ENCODE peak calls at places on chromosomes 7 and 10, in seven cellular contexts. R, G, C, L, S, D and Y are unnamed samples.

GRCh38 chr7:50632561-50633413 is 67.6 kb upstream of the DDC start:
- DNase-seq in L (peak; percentile 68), S (peak; percentile 74), C (peak; percentile 19), D (peak; percentile 70), R (no peak), G (peak; percentile 80), Y (peak; percentile 79)

GRCh38 chr10:30048768-30049507 is 10.4 kb downstream of the JCAD start:
- DNase-seq in L (no peak), G (no peak), C (no peak), D (no peak), R (no peak), S (no peak), Y (no peak)

GRCh38 chr10:43211431-43212042 is 55.3 kb downstream of the RASGEF1A start:
- DNase-seq in G (no peak), R (no peak), S (no peak), D (no peak), L (no peak), C (no peak), Y (no peak)

GRCh38 chr7:45157653-45158401 is at the start of gene RAMP3:
- DNase-seq in S (peak; percentile 88), L (peak; percentile 80), R (no peak), G (peak; percentile 67), D (no peak), C (no peak), Y (no peak)

GRCh38 chr7:43108255-43109011 is 4.0 kb upstream of the HECW1 start:
- DNase-seq in C (peak; percentile 44), L (peak; percentile 71), R (peak; percentile 31), G (peak; percentile 98), D (peak; percentile 45), S (peak; percentile 76), Y (peak; percentile 78)

GRCh38 chr7:116426428-116427156 is 72.9 kb upstream of the CAV2 start:
- DNase-seq in R (no peak), L (no peak), S (no peak), D (no peak), G (no peak), C (peak; percentile 93), Y (no peak)

GRCh38 chr7:52120908-52121307 is 804.3 kb upstream of the COBL start:
- DNase-seq in G (no peak), C (no peak), R (no peak), S (no peak), D (no peak), L (no peak), Y (no peak)

GRCh38 chr7:95545007-95545615 is 51.2 kb downstream of the PDK4 start:
- DNase-seq in R (no peak), C (peak; percentile 47), G (no peak), S (no peak), D (peak; percentile 24), L (no peak), Y (peak; percentile 59)

GRCh38 chr10:88832376-88832775 is 19.3 kb downstream of the ANKRD22 start:
- DNase-seq in G (no peak), D (no peak), R (no peak), C (no peak), L (no peak), S (no peak), Y (no peak)

GRCh38 chr10:92595505-92595904 is 2.6 kb downstream of the KIF11 start:
- DNase-seq in L (no peak), C (no peak), R (no peak), G (no peak), S (no peak), D (no peak), Y (peak; percentile 38)

DNA sequence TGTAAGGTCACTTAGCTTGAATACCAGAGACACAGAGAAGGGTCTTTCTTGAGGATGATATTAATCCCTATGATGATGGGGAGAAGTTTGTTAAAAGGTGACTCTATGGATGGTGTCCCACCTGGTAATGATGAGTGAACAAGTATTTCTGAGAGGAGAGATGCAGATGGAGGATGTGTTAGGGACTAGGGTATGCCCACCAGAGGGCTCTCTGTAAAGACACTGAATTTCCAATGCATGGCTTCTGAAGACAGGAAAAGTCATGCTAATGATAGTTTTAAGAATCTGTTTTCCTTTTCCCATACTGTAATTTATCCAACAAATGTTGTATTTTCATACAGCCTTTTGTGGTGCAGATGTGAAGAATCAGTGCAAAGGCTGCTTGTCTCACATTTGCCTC is 1250.9 kb upstream of the CELF2 start:
- DNase-seq in L (no peak), D (no peak), R (no peak), G (no peak), S (no peak), C (no peak), Y (no peak)
- TF ChIP-seq JUND in L (no peak), D (no peak), R (no peak), G (no peak), S (no peak), C (no peak), Y (no peak)

GRCh38 chr10:74825033-74825370 is 1.4 kb upstream of the KAT6B start:
- DNase-seq in L (peak; percentile 72), S (no peak), C (no peak), R (no peak), G (peak; percentile 70), D (no peak), Y (peak; percentile 31)

GRCh38 chr10:74823791-74824183 is 2.6 kb upstream of the KAT6B start:
- DNase-seq in D (no peak), S (no peak), R (no peak), G (no peak), C (no peak), L (no peak), Y (peak; percentile 47)

GRCh38 chr10:74825371-74826141 is 844 bp upstream of the KAT6B start:
- DNase-seq in C (no peak), D (no peak), G (peak; percentile 80), S (peak; percentile 88), L (no peak), R (no peak), Y (no peak)

GRCh38 chr10:74822583-74823089 is 3.8 kb upstream of the KAT6B start:
- DNase-seq in G (no peak), D (no peak), C (no peak), L (no peak), R (no peak), S (no peak), Y (no peak)

DNA sequence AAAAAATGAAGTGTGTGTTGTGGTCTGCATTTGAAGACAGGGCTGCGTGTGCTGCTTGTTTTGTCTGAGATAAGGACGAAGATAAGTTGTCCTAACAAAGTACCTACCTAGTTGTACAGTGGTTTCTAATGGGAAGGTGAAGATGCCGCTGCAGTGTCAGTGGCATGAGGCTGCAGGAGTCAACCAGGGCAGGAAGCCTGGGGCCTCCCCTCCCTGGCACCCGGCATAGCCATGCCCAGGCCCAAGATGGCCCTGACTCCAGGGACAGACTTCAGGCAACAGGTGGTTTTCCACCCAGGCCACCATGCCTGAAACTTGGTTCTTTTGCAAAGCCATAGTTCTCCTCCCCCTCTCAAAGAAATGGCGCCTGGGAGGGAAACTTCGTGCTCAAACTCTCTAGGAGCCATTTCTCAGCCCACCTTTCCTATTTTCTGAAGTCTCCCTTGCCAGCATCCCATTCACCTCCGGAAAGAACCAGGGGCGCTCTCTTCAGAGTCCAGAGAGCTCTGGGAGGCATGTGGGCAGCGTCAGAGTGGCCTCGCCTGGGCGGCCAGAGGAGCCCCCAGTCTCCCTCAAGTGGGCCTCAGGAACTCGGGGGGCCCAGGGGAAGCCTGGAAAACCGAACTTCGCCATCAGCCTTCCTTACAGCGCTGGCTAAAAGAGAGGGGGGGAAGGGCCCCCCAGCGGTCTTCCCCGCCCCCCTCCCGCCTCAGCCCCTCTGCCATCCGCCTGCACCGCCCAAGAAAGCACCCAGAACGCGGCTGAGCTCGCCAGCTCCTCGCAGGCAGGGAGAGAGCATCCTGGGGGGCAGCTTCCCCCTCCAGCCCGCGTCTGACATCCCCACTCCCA is 2.0 kb upstream of the KAT6B start:
- DNase-seq in G (peak; percentile 55), R (no peak), L (no peak), S (peak; percentile 66), D (peak; percentile 15), C (no peak), Y (no peak)
- TF ChIP-seq JUND in G (no peak), R (no peak), L (no peak), S (no peak), D (no peak), C (no peak), Y (no peak)

GRCh38 chr10:76560338-76560737 is 1077.3 kb downstream of the KCNMA1 start:
- DNase-seq in S (no peak), C (no peak), R (no peak), D (peak; percentile 46), L (no peak), G (no peak), Y (no peak)
- TF ChIP-seq JUND in S (no peak), C (no peak), R (no peak), D (no peak), L (no peak), G (no peak), Y (no peak)

GRCh38 chr7:74097937-74098614 is 14.5 kb downstream of the LIMK1 start:
- DNase-seq in D (no peak), L (peak; percentile 6), S (peak; percentile 67), R (no peak), C (no peak), G (no peak), Y (no peak)
- TF ChIP-seq JUND in D (no peak), L (no peak), S (peak; percentile 91), R (no peak), C (peak; percentile 57), G (no peak), Y (no peak)

DNA sequence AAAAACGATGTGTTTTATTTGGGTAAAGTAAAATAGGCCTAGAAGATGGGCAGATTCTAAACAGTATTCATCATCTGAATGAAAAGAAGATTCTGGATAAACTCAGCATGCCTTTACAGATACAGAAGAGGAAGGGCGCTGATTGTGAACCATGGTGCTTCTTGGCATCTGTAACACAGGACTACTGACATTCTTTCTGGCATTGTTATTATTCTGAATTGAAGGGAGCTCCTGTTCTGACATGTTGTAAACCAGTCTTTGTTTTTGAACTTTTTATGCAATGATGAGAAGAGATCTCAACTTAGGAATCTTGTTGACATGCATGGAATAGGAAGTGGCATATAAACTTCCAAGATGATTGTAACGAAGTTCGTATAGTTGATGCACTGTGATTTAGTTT is 13.5 kb downstream of the RPA3 start:
- DNase-seq in R (no peak), D (no peak), G (no peak), C (no peak), S (no peak), L (no peak), Y (no peak)
- TF ChIP-seq JUND in R (no peak), D (no peak), G (no peak), C (no peak), S (no peak), L (no peak), Y (no peak)